ENCODE peak calls at places on chromosomes 4 and X, in six cellular contexts. B, A, Y, H, K and I are unnamed samples.

GRCh38 chrX:23884427-23885024 is 23.2 kb downstream of the APOO start:
- DNase-seq in K (no peak), B (peak; percentile 63), Y (no peak), A (no peak), H (peak; percentile 78), I (peak; percentile 80)

GRCh38 chr4:144655491-144655890 is 9.5 kb downstream of the HHIP start:
- DNase-seq in Y (no peak), K (no peak), H (peak; percentile 13), B (no peak), A (no peak), I (no peak)

GRCh38 chr4:36196145-36196925 is 48.0 kb downstream of the ARAP2 start:
- DNase-seq in Y (no peak), B (no peak), K (no peak), H (no peak), A (no peak), I (no peak)

GRCh38 chr4:90069151-90069550 is 58.0 kb upstream of the CCSER1 start:
- DNase-seq in A (no peak), H (peak; percentile 84), K (no peak), Y (no peak), B (peak; percentile 83), I (no peak)

GRCh38 chrX:134782796-134783195 is 124.5 kb upstream of the PLAC1 start:
- DNase-seq in K (no peak), H (peak; percentile 10), A (no peak), Y (peak; percentile 16), B (peak; percentile 72), I (peak; percentile 14)

GRCh38 chr4:25095756-25096552 is 64.3 kb downstream of the SEPSECS start:
- DNase-seq in K (no peak), B (no peak), H (no peak), A (no peak), Y (no peak), I (no peak)

GRCh38 chr4:78370625-78371372 is 180.8 kb upstream of the ANXA3 start:
- DNase-seq in B (peak; percentile 58), Y (no peak), A (no peak), K (peak; percentile 25), H (no peak), I (no peak)

GRCh38 chr4:138845051-138845450 is 170.5 kb upstream of the NOCT start:
- DNase-seq in K (no peak), Y (no peak), H (no peak), B (no peak), A (peak; percentile 75), I (no peak)

GRCh38 chr4:161581262-161581661 is 582.5 kb downstream of the FSTL5 start:
- DNase-seq in B (no peak), A (no peak), Y (peak; percentile 2), H (no peak), K (no peak), I (no peak)

GRCh38 chrX:40931921-40932320 is 153.3 kb upstream of the USP9X start:
- DNase-seq in H (no peak), A (no peak), K (no peak), Y (peak; percentile 6), B (peak; percentile 25), I (no peak)

GRCh38 chr4:186078977-186079697 is 10.2 kb downstream of the TLR3 start:
- DNase-seq in A (no peak), H (no peak), K (peak; percentile 44), Y (no peak), B (peak; percentile 27), I (peak; percentile 22)

GRCh38 chr4:121154103-121154515 is 10.0 kb downstream of the TNIP3 start:
- DNase-seq in K (no peak), B (no peak), Y (no peak), A (no peak), H (no peak), I (no peak)